ENCODE peak calls at places on chromosomes 3 and 15, in six cellular contexts. M, V, J, H, O and E are unnamed samples.

GRCh38 chr3:81005992-81006391 is 755.5 kb downstream of the GBE1 start:
- DNase-seq in M (no peak), V (no peak), J (no peak), H (no peak), O (no peak), E (no peak)

GRCh38 chr3:61927332-61927731 is 366.0 kb downstream of the PTPRG start:
- DNase-seq in M (no peak), V (no peak), J (no peak), H (peak), O (peak), E (peak)

GRCh38 chr3:60144071-60144470 is 1094.2 kb upstream of the CFAP20DC start:
- DNase-seq in M (no peak), V (no peak), J (no peak), H (no peak), O (no peak), E (no peak)

GRCh38 chr3:57110797-57111196 is 50.3 kb downstream of the SPATA12 start:
- DNase-seq in M (no peak), V (no peak), J (no peak), H (no peak), O (no peak), E (no peak)

GRCh38 chr3:171461087-171461917 is 1.1 kb upstream of the TNIK start:
- DNase-seq in M (no peak), V (no peak), J (peak), H (no peak), O (no peak), E (peak)

GRCh38 chr15:89184367-89184766 is 37.0 kb downstream of the RLBP1 start:
- DNase-seq in M (no peak), V (no peak), J (no peak), H (peak), O (no peak), E (no peak)

GRCh38 chr3:149115114-149115513 is 14.3 kb upstream of the HPS3 start:
- DNase-seq in M (no peak), V (no peak), J (no peak), H (no peak), O (no peak), E (no peak)

GRCh38 chr3:32575451-32575850 is 4.8 kb upstream of the DYNC1LI1 start:
- DNase-seq in M (no peak), V (peak), J (no peak), H (no peak), O (no peak), E (peak)

GRCh38 chr3:30370681-30371271 is 235.6 kb upstream of the TGFBR2 start:
- DNase-seq in M (no peak), V (no peak), J (no peak), H (peak), O (no peak), E (peak)

GRCh38 chr3:98733055-98733777 is 29.9 kb upstream of the ST3GAL6 start:
- DNase-seq in M (no peak), V (no peak), J (no peak), H (no peak), O (peak), E (peak)

GRCh38 chr15:79953951-79954444 is 17.0 kb downstream of the BCL2A1 start:
- DNase-seq in M (no peak), V (peak), J (no peak), H (no peak), O (no peak), E (no peak)

GRCh38 chr3:123773681-123774431 is 110.3 kb downstream of the MYLK start:
- DNase-seq in M (no peak), V (no peak), J (no peak), H (peak), O (peak), E (no peak)

GRCh38 chr15:62835351-62835750 is 207.2 kb upstream of the TPM1 start:
- DNase-seq in M (no peak), V (peak), J (no peak), H (no peak), O (peak), E (peak)

GRCh38 chr3:150733936-150734794 is 28.8 kb downstream of the SIAH2 start:
- DNase-seq in M (no peak), V (no peak), J (no peak), H (no peak), O (no peak), E (peak)

GRCh38 chr3:188358787-188359493 is 205.0 kb downstream of the LPP start:
- DNase-seq in M (peak), V (peak), J (peak), H (no peak), O (no peak), E (no peak)

GRCh38 chr3:185430375-185430774 is 67.4 kb downstream of the MAP3K13 start:
- DNase-seq in M (no peak), V (no peak), J (no peak), H (no peak), O (no peak), E (no peak)

GRCh38 chr15:82877825-82878224 is 68.4 kb downstream of the WHAMM start:
- DNase-seq in M (no peak), V (no peak), J (no peak), H (no peak), O (no peak), E (no peak)

GRCh38 chr15:29925227-29926082 is 103.2 kb upstream of the TJP1 start:
- DNase-seq in M (no peak), V (peak), J (no peak), H (peak), O (peak), E (peak)

GRCh38 chr3:101184111-101184510 is 136.3 kb downstream of the IMPG2 start:
- DNase-seq in M (no peak), V (no peak), J (no peak), H (no peak), O (no peak), E (no peak)

GRCh38 chr3:152302521-152303021 is 33.8 kb downstream of the MBNL1 start:
- DNase-seq in M (no peak), V (no peak), J (peak), H (peak), O (peak), E (peak)

GRCh38 chr15:101303408-101303807 is 8.4 kb upstream of the SNRPA1 start:
- DNase-seq in M (no peak), V (no peak), J (no peak), H (no peak), O (no peak), E (no peak)

GRCh38 chr3:190384241-190384863 is 3.6 kb upstream of the CLDN16 start:
- DNase-seq in M (no peak), V (peak), J (no peak), H (peak), O (no peak), E (peak)

GRCh38 chr3:11159421-11159904 is 5.2 kb downstream of the HRH1 start:
- DNase-seq in M (no peak), V (peak), J (no peak), H (peak), O (peak), E (peak)

GRCh38 chr3:65685621-65686020 is 353.1 kb downstream of the MAGI1 start:
- DNase-seq in M (no peak), V (no peak), J (no peak), H (peak), O (no peak), E (peak)

GRCh38 chr15:69393831-69394491 is 20.2 kb upstream of the KIF23 start:
- DNase-seq in M (no peak), V (no peak), J (no peak), H (peak), O (no peak), E (no peak)

GRCh38 chr3:122727766-122728165 is 47.1 kb downstream of the PARP14 start:
- DNase-seq in M (no peak), V (no peak), J (no peak), H (no peak), O (no peak), E (no peak)

GRCh38 chr15:58392611-58393161 is 39.1 kb upstream of the LIPC start:
- DNase-seq in M (no peak), V (no peak), J (no peak), H (no peak), O (no peak), E (no peak)

GRCh38 chr3:8856031-8856430 is 86.6 kb upstream of the OXTR start:
- DNase-seq in M (no peak), V (no peak), J (no peak), H (peak), O (no peak), E (no peak)

GRCh38 chr3:53114412-53115074 is 15.7 kb downstream of the RFT1 start:
- DNase-seq in M (no peak), V (peak), J (no peak), H (peak), O (no peak), E (no peak)

GRCh38 chr3:116417151-116417550 is 28.1 kb downstream of the LSAMP start:
- DNase-seq in M (no peak), V (no peak), J (no peak), H (no peak), O (no peak), E (no peak)

GRCh38 chr3:149603126-149604074 is 54.4 kb downstream of the WWTR1 start:
- DNase-seq in M (no peak), V (no peak), J (no peak), H (peak), O (no peak), E (peak)

GRCh38 chr3:125366132-125366531 is 9.0 kb downstream of the ZNF148 start:
- DNase-seq in M (no peak), V (no peak), J (no peak), H (no peak), O (no peak), E (no peak)

GRCh38 chr3:20669184-20669583 is 483.2 kb upstream of the SGO1 start:
- DNase-seq in M (no peak), V (no peak), J (no peak), H (no peak), O (peak), E (peak)

GRCh38 chr3:52124126-52124525 is 30.1 kb downstream of the POC1A start:
- DNase-seq in M (no peak), V (no peak), J (no peak), H (no peak), O (peak), E (no peak)

GRCh38 chr15:89754361-89755154 is 3.5 kb upstream of the MESP1 start:
- DNase-seq in M (no peak), V (no peak), J (no peak), H (no peak), O (no peak), E (no peak)

GRCh38 chr3:133675631-133676335 is 14.0 kb upstream of the TOPBP1 start:
- DNase-seq in M (no peak), V (no peak), J (no peak), H (no peak), O (no peak), E (no peak)

GRCh38 chr3:127820221-127820870 is 2.0 kb downstream of the MGLL start:
- DNase-seq in M (no peak), V (peak), J (no peak), H (peak), O (no peak), E (no peak)

GRCh38 chr3:40770046-40770445 is 245.3 kb downstream of the ZNF621 start:
- DNase-seq in M (no peak), V (no peak), J (no peak), H (no peak), O (no peak), E (no peak)

GRCh38 chr3:177898185-177898584 is 638.1 kb upstream of the KCNMB2 start:
- DNase-seq in M (no peak), V (no peak), J (no peak), H (no peak), O (no peak), E (no peak)

GRCh38 chr3:16840111-16840444 is 44.7 kb upstream of the PLCL2 start:
- DNase-seq in M (no peak), V (no peak), J (no peak), H (no peak), O (no peak), E (no peak)